ENCODE peak calls at places on chromosome 6, in eight cellular contexts. Q is CD8-positive, alpha-beta T cell; O is lower lobe of right lung; A is lung; E is keratinocyte; G is fibroblast of lung; Z is brain microvascular endothelial cell; U is tibial nerve. X is an unnamed sample.

GRCh38 chr6:85404497-85405174 is 45.2 kb upstream of the NT5E start:
- DNase-seq in Q (no peak), O (no peak), A (no peak), E (no peak), G (peak), Z (peak), U (no peak), X (peak)

GRCh38 chr6:128209771-128210170 is 308.9 kb upstream of the THEMIS start:
- DNase-seq in Q (no peak), O (no peak), A (no peak), E (no peak), G (peak), Z (peak), U (no peak), X (no peak)

GRCh38 chr6:108260126-108260808 is 573 bp downstream of the SNX3 start:
- DNase-seq in Q (no peak), O (peak), A (no peak), E (no peak), G (peak), Z (peak), U (no peak), X (no peak)

GRCh38 chr6:41356838-41357237 is 21.4 kb downstream of the NCR2 start:
- DNase-seq in Q (no peak), O (no peak), A (no peak), E (no peak), G (no peak), Z (no peak), U (no peak), X (no peak)

GRCh38 chr6:116876635-116877611 is at the start of gene RFX6:
- DNase-seq in Q (no peak), O (no peak), A (no peak), E (no peak), G (no peak), Z (no peak), U (no peak), X (no peak)

GRCh38 chr6:78605909-78606446 is 261.4 kb upstream of the IRAK1BP1 start:
- DNase-seq in Q (no peak), O (no peak), A (no peak), E (no peak), G (peak), Z (peak), U (no peak), X (no peak)

GRCh38 chr6:31356216-31356945 is 598 bp downstream of the HLA-B start:
- DNase-seq in Q (no peak), O (peak), A (peak), E (no peak), G (peak), Z (no peak), U (peak), X (no peak)

GRCh38 chr6:8084586-8084985 is 17.8 kb downstream of the EEF1E1 start:
- DNase-seq in Q (no peak), O (no peak), A (no peak), E (no peak), G (peak), Z (no peak), U (no peak), X (no peak)

GRCh38 chr6:17869010-17869752 is 118.3 kb downstream of the KIF13A start:
- DNase-seq in Q (no peak), O (no peak), A (no peak), E (peak), G (peak), Z (no peak), U (no peak), X (no peak)

GRCh38 chr6:13484827-13485226 is 2.6 kb downstream of the GFOD1 start:
- DNase-seq in Q (no peak), O (no peak), A (no peak), E (no peak), G (no peak), Z (no peak), U (no peak), X (no peak)

GRCh38 chr6:105645166-105645565 is 242.3 kb upstream of the PREP start:
- DNase-seq in Q (no peak), O (no peak), A (no peak), E (no peak), G (no peak), Z (no peak), U (no peak), X (no peak)

GRCh38 chr6:31402324-31403282 is 792 bp upstream of the MICA start:
- DNase-seq in Q (no peak), O (no peak), A (no peak), E (no peak), G (peak), Z (peak), U (no peak), X (no peak)

GRCh38 chr6:164151161-164151728 is 736.7 kb downstream of the QKI start:
- DNase-seq in Q (no peak), O (no peak), A (no peak), E (no peak), G (peak), Z (no peak), U (no peak), X (no peak)

GRCh38 chr6:73388433-73388799 is 6.2 kb upstream of the DDX43 start:
- DNase-seq in Q (no peak), O (no peak), A (no peak), E (no peak), G (no peak), Z (no peak), U (no peak), X (no peak)

GRCh38 chr6:56246941-56247653 is at the start of gene COL21A1:
- DNase-seq in Q (no peak), O (peak), A (peak), E (no peak), G (peak), Z (no peak), U (peak), X (peak)

GRCh38 chr6:13044390-13044789 is 283.9 kb downstream of the TBC1D7 start:
- DNase-seq in Q (no peak), O (no peak), A (no peak), E (peak), G (peak), Z (no peak), U (no peak), X (no peak)

GRCh38 chr6:37173573-37174195 is 3.7 kb downstream of the PIM1 start:
- DNase-seq in Q (peak), O (no peak), A (no peak), E (no peak), G (no peak), Z (no peak), U (no peak), X (no peak)

GRCh38 chr6:68689910-68690309 is 54.8 kb downstream of the ADGRB3 start:
- DNase-seq in Q (no peak), O (no peak), A (no peak), E (no peak), G (no peak), Z (no peak), U (no peak), X (no peak)

GRCh38 chr6:77463881-77464867 is 883 bp upstream of the HTR1B start:
- DNase-seq in Q (no peak), O (peak), A (no peak), E (no peak), G (no peak), Z (no peak), U (no peak), X (no peak)

GRCh38 chr6:118188561-118188960 is 281.5 kb downstream of the SLC35F1 start:
- DNase-seq in Q (no peak), O (no peak), A (no peak), E (no peak), G (no peak), Z (no peak), U (no peak), X (no peak)

GRCh38 chr6:36095497-36096391 is 34.6 kb upstream of the MAPK13 start:
- DNase-seq in Q (no peak), O (no peak), A (no peak), E (no peak), G (no peak), Z (no peak), U (no peak), X (no peak)

GRCh38 chr6:97394160-97394748 is 111.2 kb upstream of the MMS22L start:
- DNase-seq in Q (peak), O (no peak), A (peak), E (peak), G (peak), Z (peak), U (no peak), X (no peak)

GRCh38 chr6:46882622-46883021 is 39.1 kb downstream of the ADGRF5 start:
- DNase-seq in Q (no peak), O (no peak), A (no peak), E (no peak), G (no peak), Z (no peak), U (no peak), X (no peak)

GRCh38 chr6:105499928-105500327 is 97.0 kb upstream of the PREP start:
- DNase-seq in Q (no peak), O (no peak), A (no peak), E (no peak), G (no peak), Z (no peak), U (no peak), X (no peak)

GRCh38 chr6:18168264-18168663 is 13.0 kb downstream of the KDM1B start:
- DNase-seq in Q (no peak), O (no peak), A (no peak), E (no peak), G (no peak), Z (no peak), U (no peak), X (no peak)

GRCh38 chr6:118980063-118980462 is 45.1 kb upstream of the MCM9 start:
- DNase-seq in Q (no peak), O (peak), A (peak), E (no peak), G (no peak), Z (no peak), U (peak), X (no peak)

GRCh38 chr6:107793193-107793592 is 30.9 kb downstream of the SCML4 start:
- DNase-seq in Q (no peak), O (no peak), A (no peak), E (no peak), G (no peak), Z (no peak), U (no peak), X (no peak)

GRCh38 chr6:138410972-138411667 is 7.1 kb downstream of the HEBP2 start:
- DNase-seq in Q (no peak), O (no peak), A (no peak), E (peak), G (peak), Z (peak), U (no peak), X (no peak)

DNA sequence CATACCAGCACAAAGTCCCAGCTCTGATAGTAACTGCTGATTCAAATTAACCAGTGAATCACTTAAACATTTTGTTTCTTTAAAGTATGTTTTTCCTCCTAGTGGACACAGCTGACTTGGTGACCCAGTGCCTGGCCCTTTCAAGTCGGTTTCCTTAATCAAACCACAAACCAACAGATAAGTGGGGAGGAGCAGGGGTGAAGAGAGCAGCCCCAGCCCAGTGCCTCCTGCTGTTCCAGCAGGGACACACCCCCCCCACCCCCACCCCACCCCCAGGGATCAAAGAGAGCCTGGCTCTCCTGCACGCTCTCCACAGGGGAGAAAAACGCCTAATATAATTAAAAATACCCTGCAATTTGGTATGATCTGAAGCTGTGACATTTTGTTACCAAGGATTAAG is 55.4 kb upstream of the TBXT start:
- DNase-seq in Q (no peak), O (no peak), A (no peak), E (no peak), G (no peak), Z (no peak), U (no peak), X (no peak)
- TF ChIP-seq CTCF in Q (no peak), O (no peak), A (no peak), E (no peak), G (no peak), Z (no peak), U (no peak), X (no peak)

DNA sequence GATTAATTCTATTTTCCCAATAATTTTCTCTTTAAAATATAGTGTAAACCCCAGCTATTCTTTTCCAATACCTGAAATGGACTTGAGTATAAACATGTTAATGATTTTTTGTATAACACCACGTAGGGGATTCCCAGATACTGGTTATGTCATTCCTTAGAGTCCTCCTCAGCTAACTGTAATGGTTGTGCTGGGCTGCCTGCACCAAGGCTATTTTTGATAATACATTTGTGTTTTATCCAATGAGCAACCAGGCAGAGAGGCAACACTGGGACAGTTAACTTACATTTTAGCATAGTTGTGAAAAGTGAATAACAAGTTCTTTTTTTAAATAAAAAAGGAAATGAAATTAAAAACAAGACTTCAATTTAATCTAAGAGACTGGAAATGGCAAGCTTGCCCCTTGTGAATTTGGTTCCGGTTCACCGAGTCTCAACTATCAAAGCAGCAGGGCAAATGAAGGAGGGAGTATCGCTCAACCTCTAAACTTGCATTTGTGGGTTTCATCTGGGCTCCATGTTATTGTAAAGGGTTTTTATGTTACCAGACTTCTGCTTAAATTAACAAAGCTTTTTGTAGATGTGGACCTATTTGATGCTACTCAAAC is 18.8 kb upstream of the BACH2 start:
- DNase-seq in Q (no peak), O (no peak), A (no peak), E (no peak), G (no peak), Z (no peak), U (no peak), X (no peak)
- H3K4me3 ChIP-seq in Q (no peak), O (no peak), A (no peak), E (no peak), G (no peak), Z (no peak), U (no peak), X (no peak)

DNA sequence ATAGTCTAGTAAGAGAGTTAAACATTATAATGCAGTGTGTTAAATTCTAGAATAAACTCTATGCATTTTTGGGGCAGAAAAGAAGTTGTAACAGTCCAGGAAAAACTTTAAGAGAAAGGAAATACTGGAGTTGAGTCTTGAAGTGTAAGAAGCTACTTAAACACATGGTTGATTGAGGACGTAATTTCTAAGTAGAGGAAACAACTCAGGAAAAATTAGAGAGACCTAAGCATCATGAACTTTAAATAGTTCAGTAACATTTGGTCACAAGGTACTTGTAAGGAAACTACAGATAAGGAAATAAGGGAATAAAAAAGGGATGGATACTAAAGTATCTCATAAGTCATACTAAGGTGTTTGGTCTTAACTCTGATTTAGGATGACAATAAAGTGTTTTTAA is 4.7 kb upstream of the TRDN start:
- DNase-seq in Q (no peak), O (no peak), A (no peak), E (no peak), G (no peak), Z (no peak), U (no peak), X (no peak)
- H3K27ac ChIP-seq in Q (no peak), O (no peak), A (no peak), E (no peak), G (no peak), Z (no peak), U (no peak), X (no peak)

DNA sequence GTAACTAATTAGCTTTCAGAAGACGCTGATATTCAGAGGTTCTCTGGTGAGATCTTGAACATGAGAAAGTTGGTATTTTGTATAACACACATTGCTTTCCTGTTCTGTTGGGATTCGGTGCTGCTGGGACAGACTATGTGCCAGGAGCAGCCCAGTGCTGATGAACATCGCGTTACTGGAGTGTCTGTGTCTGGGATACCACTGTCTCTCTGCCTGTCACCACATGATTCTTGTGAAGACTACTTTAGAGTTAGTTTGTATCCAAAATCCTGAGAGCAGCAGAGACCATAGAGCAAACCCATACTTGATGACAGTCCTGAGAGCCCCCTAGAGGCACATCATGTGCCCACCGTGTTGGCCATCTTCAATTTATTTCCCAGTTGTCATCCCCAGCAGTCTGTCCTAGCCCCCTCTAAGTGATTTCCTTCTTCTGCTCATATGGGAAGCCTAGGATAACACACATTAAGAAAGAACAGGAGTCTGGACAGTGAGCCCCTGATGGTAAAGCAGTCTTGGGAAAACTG is 41.8 kb upstream of the TINAG start:
- DNase-seq in Q (no peak), O (no peak), A (no peak), E (no peak), G (no peak), Z (no peak), U (no peak), X (no peak)
- TF ChIP-seq CTCF in Q (no peak), O (no peak), A (no peak), E (no peak), G (no peak), Z (peak), U (no peak), X (no peak)

GRCh38 chr6:141326426-141326825 is 806.3 kb upstream of the GJE1 start:
- DNase-seq in Q (no peak), O (no peak), A (no peak), E (peak), G (peak), Z (peak), U (no peak), X (peak)

GRCh38 chr6:141321486-141322347 is 811.0 kb upstream of the GJE1 start:
- DNase-seq in Q (no peak), O (no peak), A (no peak), E (no peak), G (peak), Z (peak), U (no peak), X (no peak)

GRCh38 chr6:141326925-141327324 is 805.8 kb upstream of the GJE1 start:
- DNase-seq in Q (no peak), O (no peak), A (no peak), E (no peak), G (no peak), Z (no peak), U (no peak), X (no peak)
- H3K4me3 ChIP-seq in Q (no peak), O (peak), A (no peak), E (no peak), G (peak), Z (peak), U (peak), X (peak)

DNA sequence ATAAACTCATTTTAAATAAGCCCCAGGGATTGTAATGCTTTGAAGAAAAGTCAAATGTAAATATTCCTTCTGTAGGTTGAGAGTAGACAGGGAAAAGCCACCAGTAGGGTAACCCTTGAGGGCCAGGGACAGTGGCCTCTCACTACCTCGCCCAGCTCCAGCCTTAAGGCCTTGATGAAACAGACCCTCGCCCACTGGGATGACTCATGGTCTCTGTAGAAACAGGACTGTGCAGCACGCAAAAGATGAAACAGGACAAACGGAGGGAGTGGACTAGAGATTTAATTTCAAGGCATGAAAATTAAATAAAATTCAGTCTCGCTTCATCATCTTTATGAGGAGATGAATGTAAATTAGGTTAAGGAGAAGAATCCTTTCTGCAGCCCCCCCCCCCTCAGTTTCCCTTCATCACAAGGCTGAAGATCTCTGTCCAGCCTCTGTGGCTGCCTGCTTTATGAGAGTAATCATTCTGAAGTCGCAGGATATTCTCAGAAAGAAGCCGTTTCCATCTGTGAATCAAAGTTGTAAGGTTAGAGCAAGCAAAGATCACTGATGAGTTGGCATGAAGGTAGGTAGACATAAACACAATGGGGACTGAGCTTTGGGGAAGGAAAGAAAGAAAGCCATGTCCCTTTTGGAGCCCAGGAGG is 60.4 kb downstream of the TMEM200A start:
- DNase-seq in Q (no peak), O (no peak), A (no peak), E (no peak), G (peak), Z (peak), U (no peak), X (no peak)
- H3K27ac ChIP-seq in Q (no peak), O (no peak), A (no peak), E (no peak), G (no peak), Z (peak), U (no peak), X (no peak)

DNA sequence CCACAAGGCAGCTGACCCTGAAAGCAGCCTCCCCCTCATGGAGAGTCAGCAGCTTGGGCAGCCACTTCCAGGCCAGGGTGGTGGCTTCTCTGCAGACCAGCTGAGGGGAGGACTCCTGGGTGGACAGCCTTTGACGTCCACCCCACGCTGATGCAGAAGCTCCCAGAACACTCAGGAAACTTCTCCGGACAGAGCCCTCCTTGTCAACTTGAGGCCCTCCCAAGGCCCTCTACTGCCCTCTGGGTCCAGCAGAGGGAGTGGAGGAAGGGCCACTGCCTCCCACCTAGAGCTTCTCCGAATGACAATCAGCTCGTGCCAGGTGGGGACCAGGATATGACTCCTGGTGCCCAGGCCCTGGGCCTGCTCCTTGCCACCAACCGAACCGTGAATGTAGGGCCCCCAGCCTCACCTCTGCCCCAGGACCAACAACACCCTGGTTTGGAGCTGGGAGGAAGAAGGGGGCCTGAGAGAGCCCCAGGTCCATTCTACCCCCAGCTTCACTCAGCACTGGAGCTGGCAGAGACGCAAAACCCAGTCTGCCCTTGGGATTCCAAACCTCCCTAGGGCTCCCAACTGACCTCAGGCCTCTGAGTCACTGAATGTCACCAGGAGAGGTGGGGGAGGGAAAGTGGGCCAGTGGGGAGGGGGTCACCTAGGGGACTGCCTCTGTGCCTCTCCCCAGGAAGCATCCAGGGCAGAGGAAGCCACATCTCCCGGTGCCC is 10.9 kb upstream of the SLC22A7 start:
- DNase-seq in Q (no peak), O (no peak), A (no peak), E (no peak), G (no peak), Z (no peak), U (no peak), X (no peak)
- TF ChIP-seq CTCF in Q (no peak), O (no peak), A (no peak), E (no peak), G (no peak), Z (peak), U (no peak), X (no peak)